ENCODE peak calls at places on chromosomes 12 and 14, in four cellular contexts. H, A, C and W are unnamed samples.

GRCh38 chr12:54479421-54479820 is 6.0 kb upstream of the GTSF1 start:
- DNase-seq in H (no peak), C (no peak), A (no peak), W (no peak)

GRCh38 chr14:29821665-29822429 is 105.8 kb downstream of the PRKD1 start:
- DNase-seq in H (no peak), A (no peak), C (no peak), W (no peak)

GRCh38 chr12:89245090-89245489 is 107.2 kb downstream of the DUSP6 start:
- DNase-seq in C (no peak), H (no peak), A (no peak), W (no peak)

GRCh38 chr12:18967814-18968213 is 161.7 kb upstream of the PLEKHA5 start:
- DNase-seq in A (no peak), C (no peak), H (no peak), W (no peak)

GRCh38 chr12:67161322-67161918 is 107.7 kb upstream of the CAND1 start:
- DNase-seq in A (peak), H (peak), C (peak), W (peak)

GRCh38 chr14:67517083-67517482 is 16.0 kb upstream of the PLEKHH1 start:
- DNase-seq in H (peak), C (no peak), A (no peak), W (no peak)

GRCh38 chr12:51717325-51717925 is 126.4 kb downstream of the SCN8A start:
- DNase-seq in A (no peak), C (no peak), H (no peak), W (no peak)

GRCh38 chr12:7493006-7493405 is 10.6 kb downstream of the CD163 start:
- DNase-seq in C (peak), A (no peak), H (no peak), W (no peak)

GRCh38 chr12:98084950-98085349 is 430.4 kb upstream of the TMPO start:
- DNase-seq in C (no peak), H (no peak), A (no peak), W (no peak)
- TF ChIP-seq ELF4 in C (no peak), H (no peak), A (no peak), W (no peak)

GRCh38 chr14:62706217-62706616 is 339.0 kb downstream of the KCNH5 start:
- DNase-seq in C (no peak), H (no peak), A (no peak), W (no peak)
- TF ChIP-seq ELF4 in C (no peak), H (no peak), A (no peak), W (no peak)

GRCh38 chr12:121577443-121578180 is 3.2 kb downstream of the KDM2B start:
- DNase-seq in H (no peak), C (no peak), A (no peak), W (no peak)

GRCh38 chr12:121578230-121579189 is 2.3 kb downstream of the KDM2B start:
- DNase-seq in H (peak), A (no peak), C (no peak), W (no peak)

GRCh38 chr12:121575952-121576615 is 4.7 kb downstream of the KDM2B start:
- DNase-seq in C (no peak), A (no peak), H (no peak), W (no peak)

GRCh38 chr12:121575051-121575450 is 5.8 kb downstream of the KDM2B start:
- DNase-seq in A (no peak), C (no peak), H (no peak), W (no peak)

DNA sequence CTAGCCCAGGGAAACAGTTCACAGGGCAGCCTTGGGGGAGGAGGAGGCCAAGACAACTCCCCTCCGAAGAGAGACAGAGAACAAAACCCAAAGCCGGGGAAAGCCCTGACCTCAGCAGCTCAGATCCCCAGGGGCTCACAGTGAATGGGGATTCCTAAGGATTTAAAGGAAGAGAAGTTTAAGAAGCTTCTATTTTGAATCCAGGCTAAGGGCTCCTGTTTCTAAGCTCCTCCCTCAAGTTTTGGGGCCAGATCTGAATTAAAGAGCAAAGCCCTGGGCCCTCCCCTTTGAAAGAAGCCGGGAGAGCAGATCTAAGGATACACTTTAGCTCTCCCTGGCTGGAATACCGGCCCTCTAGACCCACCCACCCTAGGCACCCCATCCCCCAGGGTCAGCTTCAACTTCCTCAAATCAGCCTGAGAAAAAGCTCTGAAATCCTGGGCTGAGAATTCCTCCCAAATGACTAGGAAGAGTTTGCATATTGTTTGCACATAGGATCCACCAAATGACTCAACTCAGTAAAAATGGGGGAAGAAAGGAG is 3.9 kb downstream of the KDM2B start:
- DNase-seq in H (peak), C (peak), A (no peak), W (no peak)
- TF ChIP-seq ELF4 in H (no peak), C (no peak), A (no peak), W (no peak)

DNA sequence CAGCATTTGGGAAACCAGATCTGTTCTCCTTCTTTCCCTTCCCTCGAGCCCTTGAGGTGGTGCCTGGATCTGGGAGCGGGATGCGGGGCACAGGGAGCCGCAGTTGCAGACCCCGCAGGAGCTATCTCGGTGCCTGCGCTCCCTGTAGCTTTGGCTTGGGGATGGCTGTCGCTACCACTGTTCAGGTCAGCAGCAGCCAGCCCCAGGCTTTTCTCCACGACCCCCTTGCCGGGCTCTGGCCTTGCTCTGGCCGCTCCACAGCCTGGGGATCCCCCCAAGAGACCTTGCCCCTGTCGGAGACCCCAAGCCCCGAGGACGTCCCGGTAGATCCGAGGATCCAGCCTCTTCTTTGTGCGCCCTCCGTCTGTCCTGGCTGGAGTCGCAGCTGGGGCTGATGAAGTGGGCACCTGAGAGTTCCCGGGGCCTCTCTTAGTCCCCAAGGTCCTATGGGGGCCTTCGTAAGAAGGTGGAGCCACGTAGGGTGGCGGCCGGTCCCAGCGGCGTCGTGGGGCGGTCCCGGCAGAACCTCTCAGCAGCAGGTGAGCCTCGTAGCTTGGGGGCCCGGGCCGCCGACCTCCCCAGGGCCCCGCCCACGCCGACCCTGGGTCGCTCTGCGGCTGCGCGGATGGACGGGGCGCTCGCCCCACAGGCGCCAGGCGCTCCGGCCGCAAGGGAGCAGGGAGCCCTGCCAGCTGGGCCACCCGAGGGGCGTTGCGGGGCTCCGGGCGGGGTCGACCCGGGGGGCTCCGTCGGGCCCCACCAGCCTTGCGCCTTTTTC is 1.3 kb downstream of the DDN start:
- DNase-seq in H (no peak), C (no peak), A (peak), W (no peak)
- TF ChIP-seq ELF4 in H (no peak), C (no peak), A (no peak), W (no peak)